ENCODE peak calls at places on chromosomes 2 and 18, in six cellular contexts. One of them, this sample, is unnamed.

GRCh38 chr2:160205511-160205910 is 5.4 kb upstream of the ITGB6 start:
- DNase-seq in IMR-90: peak
- DNase-seq in SK-N-SH: no peak
- DNase-seq in A549: peak
- DNase-seq in K562: no peak
- DNase-seq in GM12878: no peak
- DNase-seq in this sample: peak

GRCh38 chr18:57802869-57803118 is 321 bp downstream of the ATP8B1 start:
- DNase-seq in IMR-90: no peak
- DNase-seq in SK-N-SH: no peak
- DNase-seq in A549: no peak
- DNase-seq in K562: no peak
- DNase-seq in GM12878: no peak
- DNase-seq in this sample: no peak

GRCh38 chr18:37435996-37436395 is 129.6 kb downstream of the CELF4 start:
- DNase-seq in K562: no peak
- DNase-seq in SK-N-SH: no peak
- DNase-seq in IMR-90: no peak
- DNase-seq in A549: no peak
- DNase-seq in GM12878: no peak
- DNase-seq in this sample: no peak

GRCh38 chr2:234298916-234299315 is 198.0 kb downstream of the ARL4C start:
- DNase-seq in K562: no peak
- DNase-seq in SK-N-SH: no peak
- DNase-seq in GM12878: no peak
- DNase-seq in A549: no peak
- DNase-seq in IMR-90: no peak
- DNase-seq in this sample: no peak

GRCh38 chr18:79577451-79578395 is 101.9 kb upstream of the CTDP1 start:
- DNase-seq in GM12878: no peak
- DNase-seq in K562: peak
- DNase-seq in A549: no peak
- DNase-seq in IMR-90: peak
- DNase-seq in SK-N-SH: no peak
- DNase-seq in this sample: no peak

GRCh38 chr2:38697116-38697840 is 31.4 kb downstream of the GALM start:
- DNase-seq in IMR-90: no peak
- DNase-seq in K562: no peak
- DNase-seq in GM12878: no peak
- DNase-seq in A549: no peak
- DNase-seq in SK-N-SH: no peak
- DNase-seq in this sample: no peak

GRCh38 chr2:64711260-64711659 is 57.5 kb upstream of the SERTAD2 start:
- DNase-seq in IMR-90: no peak
- DNase-seq in A549: no peak
- DNase-seq in K562: no peak
- DNase-seq in GM12878: no peak
- DNase-seq in SK-N-SH: no peak
- DNase-seq in this sample: no peak

GRCh38 chr2:116719841-116720240 is 1094.7 kb upstream of the DDX18 start:
- DNase-seq in IMR-90: no peak
- DNase-seq in SK-N-SH: no peak
- DNase-seq in A549: no peak
- DNase-seq in GM12878: no peak
- DNase-seq in K562: no peak
- DNase-seq in this sample: no peak

GRCh38 chr2:235059161-235059560 is 107.3 kb downstream of the SH3BP4 start:
- DNase-seq in A549: no peak
- DNase-seq in SK-N-SH: no peak
- DNase-seq in K562: no peak
- DNase-seq in GM12878: no peak
- DNase-seq in IMR-90: no peak
- DNase-seq in this sample: no peak

GRCh38 chr2:201349601-201350000 is 7.5 kb downstream of the FLACC1 start:
- DNase-seq in K562: no peak
- DNase-seq in SK-N-SH: no peak
- DNase-seq in GM12878: no peak
- DNase-seq in IMR-90: no peak
- DNase-seq in A549: no peak
- DNase-seq in this sample: no peak

GRCh38 chr2:32235315-32235714 is 29.4 kb downstream of the NLRC4 start:
- DNase-seq in GM12878: no peak
- DNase-seq in A549: no peak
- DNase-seq in IMR-90: peak
- DNase-seq in K562: no peak
- DNase-seq in SK-N-SH: no peak
- DNase-seq in this sample: no peak

GRCh38 chr2:228180126-228181097 is 1.1 kb downstream of the SPHKAP start:
- DNase-seq in K562: no peak
- DNase-seq in IMR-90: no peak
- DNase-seq in GM12878: no peak
- DNase-seq in SK-N-SH: peak
- DNase-seq in A549: peak
- DNase-seq in this sample: no peak

GRCh38 chr2:33406622-33407021 is 69.8 kb upstream of the RASGRP3 start:
- DNase-seq in IMR-90: no peak
- DNase-seq in GM12878: no peak
- DNase-seq in A549: peak
- DNase-seq in SK-N-SH: no peak
- DNase-seq in K562: no peak
- DNase-seq in this sample: no peak

GRCh38 chr2:56244911-56245530 is 61.2 kb downstream of the CCDC85A start:
- DNase-seq in K562: no peak
- DNase-seq in IMR-90: no peak
- DNase-seq in A549: no peak
- DNase-seq in GM12878: no peak
- DNase-seq in SK-N-SH: no peak
- DNase-seq in this sample: no peak

GRCh38 chr2:236498369-236498768 is 71.3 kb upstream of the ACKR3 start:
- DNase-seq in K562: no peak
- DNase-seq in IMR-90: peak
- DNase-seq in GM12878: no peak
- DNase-seq in A549: no peak
- DNase-seq in SK-N-SH: no peak
- DNase-seq in this sample: no peak
- TF ChIP-seq USF2 in K562: no peak
- TF ChIP-seq USF2 in IMR-90: no peak
- TF ChIP-seq USF2 in GM12878: no peak
- TF ChIP-seq USF2 in A549: no peak
- TF ChIP-seq USF2 in SK-N-SH: no peak
- TF ChIP-seq USF2 in this sample: no peak

DNA sequence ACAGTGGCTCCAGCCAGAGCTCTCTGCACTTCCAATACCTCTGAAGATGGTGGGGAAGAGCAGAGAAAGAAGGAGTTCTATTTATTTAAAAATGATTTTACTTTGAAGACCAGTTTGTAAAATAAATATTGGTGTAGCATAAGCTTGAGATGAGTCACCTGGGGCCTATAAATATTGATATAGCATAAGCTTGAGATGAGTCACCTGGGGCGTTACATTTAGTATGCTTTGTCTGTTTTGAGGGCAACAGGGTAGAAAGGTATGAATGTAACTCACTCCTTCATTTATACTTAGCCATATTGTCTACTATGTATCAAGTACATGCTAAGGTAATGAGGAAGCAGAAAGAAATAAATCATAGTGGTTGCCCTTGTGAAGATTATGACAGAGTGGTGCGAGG is 7.7 kb upstream of the SULT1C4 start:
- DNase-seq in IMR-90: peak
- DNase-seq in K562: no peak
- DNase-seq in GM12878: no peak
- DNase-seq in SK-N-SH: no peak
- DNase-seq in A549: no peak
- DNase-seq in this sample: peak
- TF ChIP-seq SMC3 in IMR-90: no peak
- TF ChIP-seq SMC3 in K562: no peak
- TF ChIP-seq SMC3 in GM12878: no peak
- TF ChIP-seq SMC3 in SK-N-SH: no peak
- TF ChIP-seq SMC3 in A549: no peak
- TF ChIP-seq SMC3 in this sample: no peak

DNA sequence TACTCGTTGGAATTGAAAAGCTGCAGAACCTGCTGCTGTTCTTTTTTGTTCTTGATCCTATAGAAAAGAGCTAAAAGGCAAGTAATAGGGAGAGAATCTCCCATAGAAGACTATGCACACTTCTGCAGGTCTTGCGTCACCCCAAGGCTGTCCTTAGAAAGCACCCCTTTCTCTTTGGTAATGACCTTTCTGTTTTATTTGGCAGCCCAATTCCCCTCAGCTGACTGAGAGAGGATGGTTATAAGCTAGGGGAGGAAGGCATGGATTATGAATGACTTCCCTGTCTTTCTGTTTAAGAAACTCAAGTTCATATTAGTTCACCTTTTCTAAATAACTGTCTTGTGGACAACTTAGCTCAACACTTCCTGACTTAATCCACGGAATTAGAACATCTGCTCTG is 122.9 kb downstream of the TXNL1 start:
- DNase-seq in K562: no peak
- DNase-seq in IMR-90: no peak
- DNase-seq in A549: no peak
- DNase-seq in GM12878: no peak
- DNase-seq in SK-N-SH: no peak
- DNase-seq in this sample: no peak
- TF ChIP-seq USF2 in K562: no peak
- TF ChIP-seq USF2 in IMR-90: no peak
- TF ChIP-seq USF2 in A549: no peak
- TF ChIP-seq USF2 in GM12878: no peak
- TF ChIP-seq USF2 in SK-N-SH: no peak
- TF ChIP-seq USF2 in this sample: no peak

GRCh38 chr18:29753379-29753778 is 1289.2 kb downstream of the DSC3 start:
- DNase-seq in SK-N-SH: no peak
- DNase-seq in K562: no peak
- DNase-seq in GM12878: no peak
- DNase-seq in IMR-90: peak
- DNase-seq in A549: no peak
- DNase-seq in this sample: no peak

DNA sequence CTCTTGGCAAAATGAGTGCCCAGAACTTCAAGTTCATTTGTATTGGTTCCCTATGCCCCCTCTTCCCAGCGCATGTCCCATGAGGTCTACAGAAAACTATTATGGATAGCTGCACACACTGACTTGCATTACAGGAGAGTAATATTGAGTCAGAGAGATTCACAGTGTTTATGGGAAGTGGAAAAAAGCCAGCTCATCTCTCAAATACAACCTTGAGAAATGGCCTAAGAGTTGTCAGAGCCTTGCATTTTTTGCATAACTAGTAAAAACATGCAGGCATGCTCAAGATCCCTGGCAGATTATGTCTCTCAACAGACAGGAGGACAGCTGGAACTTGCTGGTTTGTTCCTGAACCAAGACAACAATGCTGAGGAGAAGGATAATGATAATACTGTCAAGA is 1292.8 kb downstream of the DSC3 start:
- DNase-seq in SK-N-SH: no peak
- DNase-seq in K562: no peak
- DNase-seq in IMR-90: peak
- DNase-seq in GM12878: no peak
- DNase-seq in A549: no peak
- DNase-seq in this sample: no peak
- TF ChIP-seq SMC3 in SK-N-SH: no peak
- TF ChIP-seq SMC3 in K562: no peak
- TF ChIP-seq SMC3 in IMR-90: no peak
- TF ChIP-seq SMC3 in GM12878: no peak
- TF ChIP-seq SMC3 in A549: no peak
- TF ChIP-seq SMC3 in this sample: no peak

DNA sequence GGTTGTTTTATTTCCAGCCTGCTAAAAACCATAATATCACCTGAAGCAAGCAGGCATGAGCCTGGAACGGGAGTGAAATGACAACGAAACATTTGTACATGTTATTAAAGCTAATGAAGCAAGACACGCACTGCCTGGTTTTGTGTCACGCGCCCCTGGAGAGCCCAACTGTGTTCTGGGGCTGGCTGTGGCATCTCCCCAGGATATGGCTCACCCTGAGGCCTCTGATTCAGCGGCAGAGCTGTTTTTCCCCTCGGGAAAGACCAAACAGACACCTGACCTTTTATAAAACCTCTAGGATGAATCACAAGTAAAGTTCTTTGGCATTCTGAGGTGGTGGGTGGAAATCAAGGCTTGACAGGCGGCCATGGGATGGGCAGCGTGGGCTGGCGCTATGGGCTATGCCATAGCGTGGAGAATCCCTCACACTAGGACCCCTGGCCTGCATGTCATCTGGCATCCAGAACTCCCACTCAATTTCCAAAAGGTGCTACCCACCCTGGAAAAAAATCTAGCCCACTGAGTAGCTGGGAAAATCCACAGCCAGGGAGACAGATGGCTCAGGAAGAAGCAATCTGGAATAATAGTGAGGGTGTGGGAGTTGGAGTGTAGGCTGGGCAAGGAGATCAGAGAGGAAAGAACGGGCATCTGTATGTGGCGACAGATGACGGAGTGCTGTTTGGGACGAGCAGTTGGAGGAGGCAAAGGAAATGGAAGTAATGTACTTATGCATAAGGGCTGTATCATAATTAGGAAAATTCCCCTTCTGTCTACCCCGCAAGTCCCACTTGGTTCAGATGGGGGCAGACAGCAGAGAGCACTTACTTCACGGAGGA is 262.0 kb downstream of the AFF3 start:
- DNase-seq in A549: no peak
- DNase-seq in IMR-90: peak
- DNase-seq in SK-N-SH: peak
- DNase-seq in K562: no peak
- DNase-seq in GM12878: no peak
- DNase-seq in this sample: no peak
- TF ChIP-seq USF2 in A549: no peak
- TF ChIP-seq USF2 in IMR-90: peak
- TF ChIP-seq USF2 in SK-N-SH: no peak
- TF ChIP-seq USF2 in K562: no peak
- TF ChIP-seq USF2 in GM12878: no peak
- TF ChIP-seq USF2 in this sample: no peak

DNA sequence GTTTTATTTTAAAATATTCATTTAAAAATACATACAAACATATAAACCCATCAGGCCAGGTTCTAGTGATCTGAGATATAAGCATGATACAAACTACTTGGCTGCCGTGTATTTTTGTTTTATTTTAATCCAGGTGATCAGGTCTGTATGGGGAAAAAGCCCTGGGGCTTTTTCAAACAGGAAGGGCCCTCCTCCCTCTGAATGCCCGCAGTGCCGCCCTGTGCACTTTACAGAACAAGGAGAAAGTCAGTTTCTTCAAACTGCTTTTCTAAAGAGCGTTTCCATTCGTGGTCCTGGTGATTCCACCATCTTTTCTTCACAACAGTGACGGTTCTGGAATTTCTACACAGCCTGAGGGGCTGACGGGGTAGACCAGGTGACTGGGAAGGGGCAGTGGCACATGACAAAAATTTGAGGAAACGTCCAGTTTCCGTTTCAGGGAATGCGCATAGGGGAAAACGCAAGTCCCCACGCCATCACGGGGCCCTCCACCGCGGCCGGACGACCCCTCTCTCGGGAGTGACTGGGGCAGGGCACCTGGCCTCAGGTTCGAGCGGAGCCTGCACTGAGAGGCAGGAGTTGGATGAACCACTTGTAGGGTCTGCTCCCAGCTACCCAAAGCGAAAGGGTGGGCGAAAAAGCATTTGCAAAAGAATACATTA is 1.1 kb upstream of the SPTBN1 start:
- DNase-seq in GM12878: no peak
- DNase-seq in IMR-90: no peak
- DNase-seq in SK-N-SH: peak
- DNase-seq in A549: no peak
- DNase-seq in K562: no peak
- DNase-seq in this sample: peak
- TF ChIP-seq SMC3 in GM12878: no peak
- TF ChIP-seq SMC3 in IMR-90: no peak
- TF ChIP-seq SMC3 in SK-N-SH: no peak
- TF ChIP-seq SMC3 in A549: no peak
- TF ChIP-seq SMC3 in K562: no peak
- TF ChIP-seq SMC3 in this sample: no peak

This sample was measured in HepG2.